ENCODE peak calls at places on chromosomes 13 and 19, in ten cellular contexts. T, J, M, R, L, K, H, B, F and Y are unnamed samples.

GRCh38 chr13:95385808-95386207 is 84.6 kb upstream of the ABCC4 start:
- DNase-seq in T (no peak), R (no peak), B (no peak), J (no peak), M (no peak), H (no peak), F (no peak), K (no peak), L (no peak), Y (no peak)

GRCh38 chr13:98514268-98514667 is 62.6 kb downstream of the STK24 start:
- DNase-seq in F (no peak), M (no peak), B (no peak), K (no peak), J (no peak), H (no peak), T (no peak), R (no peak), L (no peak), Y (no peak)

GRCh38 chr19:51546650-51547396 is 15.4 kb upstream of the SIGLEC6 start:
- DNase-seq in T (no peak), L (no peak), J (no peak), H (no peak), B (no peak), F (no peak), R (no peak), M (peak), K (no peak), Y (no peak)

GRCh38 chr19:51460164-51460992 is 2.1 kb upstream of the SIGLEC8 start:
- DNase-seq in J (no peak), F (no peak), L (no peak), H (no peak), B (peak), M (no peak), T (no peak), K (peak), R (no peak), Y (no peak)

GRCh38 chr13:89832827-89833226 is 1514.7 kb upstream of the MIR17HG start:
- DNase-seq in L (no peak), M (no peak), T (no peak), R (no peak), F (no peak), H (no peak), J (no peak), B (no peak), K (no peak), Y (no peak)

GRCh38 chr19:3556978-3557460 is 367 bp downstream of the MFSD12 start:
- DNase-seq in M (no peak), K (peak), H (peak), T (no peak), L (no peak), F (peak), B (no peak), R (peak), J (peak), Y (no peak)

GRCh38 chr19:46040952-46041500 is at the start of gene IGFL4:
- DNase-seq in L (no peak), T (no peak), F (no peak), K (no peak), M (no peak), J (no peak), R (peak), B (no peak), H (no peak), Y (no peak)

GRCh38 chr13:114076329-114076761 is 56.1 kb downstream of the RASA3 start:
- DNase-seq in L (no peak), J (no peak), H (no peak), K (no peak), R (no peak), T (no peak), F (no peak), B (no peak), M (no peak), Y (no peak)

GRCh38 chr19:50817941-50818858 is 5.4 kb downstream of the KLK1 start:
- DNase-seq in M (peak), F (no peak), K (peak), B (peak), H (peak), T (no peak), R (no peak), L (no peak), J (peak), Y (no peak)

GRCh38 chr19:13996928-13997636 is 9.0 kb downstream of the RFX1 start:
- DNase-seq in T (no peak), K (peak), F (no peak), H (no peak), B (no peak), J (no peak), R (no peak), M (no peak), L (no peak), Y (peak)

GRCh38 chr13:77029436-77029835 is 2.5 kb upstream of the FBXL3 start:
- DNase-seq in H (no peak), L (no peak), B (no peak), K (no peak), R (no peak), M (no peak), F (no peak), T (no peak), J (no peak), Y (no peak)

GRCh38 chr19:5068251-5069090 is 99.6 kb downstream of the KDM4B start:
- DNase-seq in B (peak), H (no peak), T (no peak), R (no peak), F (no peak), L (no peak), J (no peak), K (no peak), M (no peak), Y (no peak)

GRCh38 chr19:56403261-56403660 is 871 bp upstream of the ZNF583 start:
- DNase-seq in H (no peak), L (no peak), T (peak), R (no peak), J (peak), F (no peak), B (no peak), M (no peak), K (no peak), Y (no peak)

GRCh38 chr13:66689037-66689619 is 541.0 kb downstream of the PCDH9 start:
- DNase-seq in L (no peak), M (no peak), F (no peak), R (no peak), H (no peak), T (no peak), B (no peak), K (no peak), J (peak), Y (no peak)

GRCh38 chr19:13195678-13196077 is 45.5 kb downstream of the IER2 start:
- DNase-seq in J (peak), T (no peak), R (no peak), B (no peak), H (no peak), M (no peak), F (peak), K (peak), L (no peak), Y (no peak)

GRCh38 chr13:31208554-31209122 is 8.9 kb downstream of the B3GLCT start:
- DNase-seq in B (peak), F (no peak), L (no peak), M (no peak), R (no peak), T (no peak), J (no peak), H (no peak), K (no peak), Y (no peak)
- H3K27ac ChIP-seq in B (peak), F (peak), L (peak), M (no peak), R (no peak), T (no peak), J (no peak), H (peak), K (no peak), Y (peak)

GRCh38 chr19:6260912-6261636 is 18.7 kb downstream of the MLLT1 start:
- DNase-seq in B (no peak), H (peak), F (peak), K (no peak), R (no peak), M (no peak), J (no peak), T (no peak), L (no peak), Y (no peak)
- TF ChIP-seq CTCF in B (peak), H (peak), F (peak), K (peak), R (peak), M (peak), J (peak), T (peak), L (peak), Y (no peak)

DNA sequence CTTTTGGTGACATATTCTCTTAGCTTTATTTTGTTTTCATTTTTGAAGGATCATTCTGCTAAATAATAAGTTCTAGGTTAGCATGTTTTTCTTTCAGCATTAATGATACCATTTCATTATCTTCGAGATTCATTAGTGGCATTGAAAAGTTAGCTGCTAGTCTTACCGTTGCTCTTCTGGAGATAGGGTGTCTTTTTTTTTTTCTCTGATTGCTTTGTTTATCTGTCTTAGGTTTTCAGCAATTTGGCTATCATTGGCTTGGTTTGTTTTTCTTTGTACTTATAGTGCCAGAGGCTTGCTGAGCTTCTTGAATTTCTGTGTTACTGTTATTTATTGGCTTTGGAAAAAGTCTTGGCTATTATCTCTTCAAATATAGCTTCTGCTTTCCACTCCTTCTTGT is 102.6 kb upstream of the CSNK1A1L start:
- DNase-seq in J (no peak), T (no peak), L (no peak), H (no peak), M (no peak), K (no peak), B (no peak), R (no peak), F (no peak), Y (no peak)
- H3K4me3 ChIP-seq in J (no peak), T (no peak), L (peak), H (no peak), M (no peak), K (no peak), B (no peak), R (no peak), F (no peak), Y (no peak)

DNA sequence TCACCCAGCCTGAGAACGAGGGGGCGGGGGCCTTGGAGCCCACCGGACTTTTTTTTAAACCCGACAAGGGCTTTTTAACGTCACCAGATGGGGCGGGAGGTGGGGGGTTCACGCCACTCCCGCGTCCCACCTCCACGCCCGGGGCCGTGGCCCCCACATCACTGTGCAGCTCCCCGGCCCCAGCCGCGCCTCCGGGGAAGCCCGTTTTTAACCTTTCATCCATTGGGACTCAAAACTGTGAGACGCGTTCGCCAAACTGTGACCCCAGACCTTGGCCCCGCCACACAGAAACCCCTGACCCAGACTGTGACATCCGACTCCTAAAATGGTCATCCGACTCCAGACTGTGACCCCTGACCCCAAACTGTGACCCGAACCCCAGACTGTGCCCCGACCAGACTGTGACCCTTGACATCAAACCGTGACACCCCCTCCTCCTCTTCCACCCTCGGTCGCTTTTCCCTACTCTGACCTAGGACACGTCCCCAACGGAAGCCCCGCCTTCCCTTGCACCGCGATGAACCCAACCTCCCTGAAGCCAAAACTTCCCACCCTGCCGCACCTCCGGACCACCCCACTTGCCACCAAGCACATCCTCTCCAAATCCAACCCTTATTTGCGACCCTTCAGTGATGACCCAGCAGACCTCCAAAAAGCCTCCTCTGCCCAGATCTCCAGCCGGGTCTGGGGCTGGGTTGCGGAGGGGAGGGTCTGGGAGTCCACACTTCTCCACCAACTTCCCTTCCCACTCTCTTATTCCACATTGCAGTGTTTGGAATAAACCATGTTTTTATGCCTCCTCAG is 1.5 kb upstream of the GRWD1 start:
- DNase-seq in M (no peak), L (no peak), R (no peak), J (no peak), B (no peak), K (peak), H (no peak), F (no peak), T (no peak), Y (no peak)
- H3K27ac ChIP-seq in M (no peak), L (peak), R (peak), J (peak), B (no peak), K (peak), H (peak), F (peak), T (no peak), Y (peak)

DNA sequence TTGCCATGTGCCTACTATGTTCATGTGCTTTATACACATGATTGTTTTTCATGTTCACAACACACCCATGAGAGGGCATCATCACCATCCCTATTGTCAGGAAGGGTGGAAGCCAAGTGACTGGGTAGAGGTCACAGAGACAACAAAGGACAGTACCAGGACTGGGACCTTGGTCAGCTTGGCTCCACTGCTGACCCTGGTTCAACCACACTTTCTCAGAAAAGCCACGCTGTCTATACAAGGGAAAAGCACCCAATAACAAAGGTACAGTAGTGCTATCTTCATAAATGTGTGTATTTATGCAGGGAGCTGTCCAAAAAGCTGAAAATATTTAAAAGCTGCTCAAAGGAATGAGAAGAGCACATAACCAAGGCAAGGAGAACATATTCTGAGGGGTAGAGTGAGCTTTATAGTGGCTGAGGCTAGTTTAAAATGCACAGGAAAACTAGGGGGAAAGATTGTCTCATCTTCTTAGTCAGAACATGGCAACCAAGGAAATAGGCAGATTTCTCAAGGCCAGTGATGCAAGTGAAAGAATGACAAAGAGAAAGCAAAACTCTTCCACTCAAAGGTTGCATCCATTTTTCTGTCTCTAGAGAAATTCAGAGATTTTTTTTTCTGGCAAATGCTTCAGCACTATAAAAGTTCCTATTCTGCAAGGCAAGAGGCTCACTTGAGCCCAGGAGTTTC is 415.0 kb downstream of the FOXO1 start:
- DNase-seq in L (no peak), F (no peak), B (no peak), R (peak), J (no peak), K (no peak), M (no peak), H (no peak), T (no peak), Y (no peak)
- TF ChIP-seq CTCF in L (no peak), F (no peak), B (no peak), R (no peak), J (no peak), K (no peak), M (no peak), H (no peak), T (no peak), Y (no peak)

DNA sequence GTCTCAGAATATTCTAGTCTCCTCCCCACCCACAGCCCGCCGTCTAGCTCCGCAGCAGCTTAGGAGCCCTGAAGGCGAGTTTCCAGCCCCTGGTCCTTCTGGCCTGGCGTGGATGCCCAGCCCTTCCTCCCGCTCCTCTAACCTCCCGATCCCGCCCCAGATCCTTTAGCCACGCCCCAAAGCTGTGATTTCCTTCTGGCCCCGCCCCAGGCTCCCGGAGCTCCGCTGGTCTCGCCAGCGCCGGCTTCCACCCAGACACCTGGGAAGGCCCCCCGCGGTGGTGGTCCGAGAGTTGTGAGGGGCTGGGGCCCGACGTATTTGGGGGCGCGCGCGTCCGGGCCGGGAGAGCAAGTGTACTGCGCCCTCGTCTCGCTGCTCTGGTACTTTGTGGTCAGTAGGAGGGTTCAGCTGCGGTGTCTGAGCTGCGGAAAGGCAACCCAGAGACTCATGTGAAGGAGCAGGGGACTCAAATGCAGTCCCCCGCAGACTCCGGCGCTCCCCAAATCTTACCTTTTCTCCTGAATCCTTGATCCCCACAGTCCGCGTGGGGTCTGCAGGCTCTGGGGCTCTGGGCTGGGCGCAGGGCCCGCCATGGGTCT is at the start of gene CGB7:
- DNase-seq in T (no peak), F (no peak), L (peak), H (peak), B (peak), R (peak), M (peak), J (peak), K (peak), Y (no peak)
- H3K4me3 ChIP-seq in T (peak), F (peak), L (peak), H (peak), B (peak), R (peak), M (peak), J (peak), K (peak), Y (peak)